ENCODE peak calls at places on chromosomes 4 and X, in nine cellular contexts. W is epithelial cell of proximal tubule; Q is Calu3; G is mesendoderm; U is ACHN; S is kidney tubule cell; O is iris pigment epithelial cell; P is stimulated activated CD4-positive, alpha-beta T cell treated with anti-CD3 and anti-CD28 coated beads, TNF-alpha, amount 100 ng/mL, for 1 hour; R is colonic mucosa. B is an unnamed sample.

GRCh38 chr4:127555106-127555505 is 77.7 kb upstream of the INTU start:
- DNase-seq in Q (peak), O (no peak), G (no peak), U (no peak), S (peak), P (no peak), W (peak), R (no peak), B (no peak)

GRCh38 chr4:123497328-123497727 is 100.7 kb downstream of the SPRY1 start:
- DNase-seq in P (no peak), Q (no peak), O (peak), W (no peak), S (no peak), R (no peak), U (no peak), G (no peak), B (no peak)

GRCh38 chr4:112832493-112832892 is 195.6 kb downstream of the LARP7 start:
- DNase-seq in S (no peak), U (no peak), P (no peak), R (no peak), G (no peak), O (no peak), Q (no peak), W (no peak), B (no peak)

GRCh38 chr4:188660796-188661195 is 521.6 kb downstream of the TRIML1 start:
- DNase-seq in Q (no peak), S (no peak), O (no peak), P (no peak), U (no peak), G (no peak), R (no peak), W (no peak), B (peak)

GRCh38 chr4:123631699-123632098 is 235.1 kb downstream of the SPRY1 start:
- DNase-seq in P (no peak), S (peak), R (no peak), O (peak), U (no peak), Q (no peak), G (no peak), W (no peak), B (no peak)

GRCh38 chr4:115323106-115323684 is 209.8 kb upstream of the NDST4 start:
- DNase-seq in Q (no peak), G (no peak), O (no peak), W (no peak), S (no peak), P (no peak), U (no peak), R (no peak), B (no peak)

GRCh38 chr4:5824227-5824626 is 68.7 kb downstream of the CRMP1 start:
- DNase-seq in G (no peak), P (no peak), R (no peak), Q (no peak), W (no peak), O (no peak), U (no peak), S (no peak), B (no peak)

GRCh38 chrX:50594788-50595187 is 124.2 kb upstream of the DGKK start:
- DNase-seq in Q (no peak), R (no peak), S (no peak), G (peak), O (no peak), W (no peak), U (no peak), P (no peak), B (no peak)

GRCh38 chr4:185839770-185840169 is 27.8 kb upstream of the SORBS2 start:
- DNase-seq in P (no peak), W (no peak), S (no peak), G (peak), Q (no peak), U (peak), R (no peak), O (peak), B (no peak)

GRCh38 chr4:89303177-89303576 is 4.4 kb downstream of the GPRIN3 start:
- DNase-seq in R (peak), G (no peak), W (no peak), U (no peak), O (no peak), S (no peak), P (no peak), Q (no peak), B (no peak)

GRCh38 chrX:9515973-9516538 is 51.2 kb downstream of the TBL1X start:
- DNase-seq in W (no peak), S (no peak), Q (no peak), U (no peak), O (no peak), G (no peak), P (no peak), R (no peak), B (no peak)

GRCh38 chrX:110462957-110463356 is 104.3 kb downstream of the RTL9 start:
- DNase-seq in W (no peak), Q (peak), R (no peak), O (no peak), P (no peak), S (no peak), G (no peak), U (no peak), B (no peak)

GRCh38 chr4:89913623-89914022 is 19.0 kb downstream of the MMRN1 start:
- DNase-seq in Q (no peak), P (no peak), U (no peak), O (no peak), R (no peak), W (no peak), S (no peak), G (no peak), B (no peak)

GRCh38 chr4:3704669-3705068 is 61.5 kb upstream of the ADRA2C start:
- DNase-seq in R (no peak), Q (no peak), S (no peak), G (no peak), P (no peak), U (no peak), O (no peak), W (no peak), B (no peak)

GRCh38 chrX:133468081-133468480 is 52.8 kb upstream of the GPC4 start:
- DNase-seq in Q (peak), R (no peak), U (no peak), S (peak), P (no peak), W (no peak), O (no peak), G (peak), B (no peak)

GRCh38 chrX:47625365-47625764 is 4.4 kb downstream of the CFP start:
- DNase-seq in O (no peak), R (no peak), Q (no peak), S (no peak), G (no peak), P (no peak), U (no peak), W (no peak), B (no peak)

GRCh38 chr4:138981930-138982390 is 33.6 kb upstream of the NOCT start:
- DNase-seq in G (peak), W (peak), U (no peak), Q (peak), R (no peak), O (peak), P (no peak), S (no peak), B (no peak)

GRCh38 chrX:41661366-41662095 is 27.2 kb upstream of the GPR34 start:
- DNase-seq in R (no peak), Q (no peak), W (no peak), U (peak), S (peak), G (no peak), O (peak), P (no peak), B (no peak)

GRCh38 chr4:55098805-55099204 is 26.6 kb downstream of the KDR start:
- DNase-seq in S (no peak), O (no peak), Q (no peak), W (no peak), U (no peak), R (no peak), P (no peak), G (no peak), B (no peak)

B was measured in amygdala.